ENCODE peak calls at places on chromosomes 7 and 10, in five cellular contexts. R is fibroblast of lung, X is colonic mucosa, Y is endodermal cell, A is neural progenitor cell. N is an unnamed sample.

GRCh38 chr7:92633211-92633906 is 43.2 kb upstream of the FAM133B start:
- DNase-seq in R (peak; percentile 98), X (peak; percentile 56), Y (no peak), A (no peak), N (peak; percentile 99)

GRCh38 chr10:93542358-93542791 is 24.1 kb upstream of the FFAR4 start:
- DNase-seq in R (peak; percentile 20), X (peak; percentile 86), Y (no peak), A (peak; percentile 13), N (no peak)

GRCh38 chr7:108094933-108095710 is 35.0 kb downstream of the LAMB4 start:
- DNase-seq in R (peak; percentile 96), X (peak; percentile 77), Y (no peak), A (no peak), N (peak; percentile 96)

GRCh38 chr7:123622660-123623386 is 21.2 kb downstream of the ASB15 start:
- DNase-seq in R (no peak), X (peak; percentile 19), Y (no peak), A (no peak), N (no peak)

GRCh38 chr10:47268696-47269095 is 31.3 kb upstream of the GDF10 start:
- DNase-seq in R (no peak), X (no peak), Y (peak; percentile 41), A (no peak), N (no peak)

GRCh38 chr7:88169717-88170320 is 50.0 kb downstream of the SRI start:
- DNase-seq in R (no peak), X (no peak), Y (no peak), A (peak; percentile 5), N (peak; percentile 0)

GRCh38 chr7:51369746-51370145 is 53.1 kb upstream of the COBL start:
- DNase-seq in R (no peak), X (peak; percentile 42), Y (peak; percentile 62), A (peak; percentile 56), N (no peak)

GRCh38 chr10:31317652-31318381 is 1.2 kb upstream of the ZEB1 start:
- DNase-seq in R (no peak), X (no peak), Y (no peak), A (peak; percentile 32), N (no peak)

GRCh38 chr7:80066646-80067045 is 68.0 kb upstream of the GNAI1 start:
- DNase-seq in R (no peak), X (no peak), Y (no peak), A (no peak), N (no peak)

GRCh38 chr10:128337860-128338378 is 211.7 kb upstream of the MKI67 start:
- DNase-seq in R (no peak), X (no peak), Y (no peak), A (no peak), N (no peak)

GRCh38 chr10:60643874-60644273 is 134.4 kb upstream of the CDK1 start:
- DNase-seq in R (peak; percentile 63), X (no peak), Y (no peak), A (no peak), N (peak; percentile 59)

GRCh38 chr7:77995717-77996116 is 197.1 kb downstream of the PHTF2 start:
- DNase-seq in R (no peak), X (no peak), Y (peak; percentile 83), A (peak; percentile 55), N (no peak)

GRCh38 chr10:17873946-17874345 is 64.8 kb downstream of the MRC1 start:
- DNase-seq in R (no peak), X (no peak), Y (no peak), A (no peak), N (no peak)

GRCh38 chr10:44470779-44471178 is 85.9 kb upstream of the CXCL12 start:
- DNase-seq in R (no peak), X (no peak), Y (no peak), A (no peak), N (peak; percentile 19)

GRCh38 chr10:133158756-133159610 is 1.0 kb upstream of the KNDC1 start:
- DNase-seq in R (no peak), X (no peak), Y (peak; percentile 85), A (peak; percentile 57), N (no peak)

GRCh38 chr7:34835901-34836300 is 177.9 kb downstream of the NPSR1 start:
- DNase-seq in R (no peak), X (no peak), Y (no peak), A (no peak), N (no peak)

GRCh38 chr7:139242741-139243281 is 11.8 kb downstream of the UBN2 start:
- DNase-seq in R (peak; percentile 71), X (no peak), Y (no peak), A (no peak), N (peak; percentile 51)

GRCh38 chr10:13795653-13796555 is 209.1 kb downstream of the PRPF18 start:
- DNase-seq in R (no peak), X (no peak), Y (no peak), A (no peak), N (no peak)

GRCh38 chr7:38147005-38147404 is 31.0 kb upstream of the STARD3NL start:
- DNase-seq in R (no peak), X (no peak), Y (no peak), A (no peak), N (no peak)

GRCh38 chr7:146683439-146683838 is 566.8 kb downstream of the CNTNAP2 start:
- DNase-seq in R (peak; percentile 16), X (no peak), Y (no peak), A (no peak), N (peak; percentile 6)

GRCh38 chr7:82264752-82265305 is 178.7 kb downstream of the CACNA2D1 start:
- DNase-seq in R (no peak), X (no peak), Y (no peak), A (no peak), N (no peak)

GRCh38 chr7:7595451-7595850 is 28.8 kb downstream of the MIOS start:
- DNase-seq in R (peak; percentile 7), X (no peak), Y (no peak), A (no peak), N (peak; percentile 3)

GRCh38 chr10:72740526-72740925 is 48.6 kb downstream of the MCU start:
- DNase-seq in R (peak; percentile 72), X (peak; percentile 32), Y (peak; percentile 53), A (peak; percentile 20), N (peak; percentile 64)

GRCh38 chr7:2048531-2048930 is 184.2 kb downstream of the MAD1L1 start:
- DNase-seq in R (no peak), X (no peak), Y (no peak), A (no peak), N (no peak)

GRCh38 chr7:2157473-2158279 is 75.1 kb downstream of the MAD1L1 start:
- DNase-seq in R (peak; percentile 98), X (peak; percentile 50), Y (no peak), A (peak; percentile 26), N (peak; percentile 98)

GRCh38 chr7:22338875-22339274 is 18.1 kb downstream of the RAPGEF5 start:
- DNase-seq in R (no peak), X (no peak), Y (no peak), A (no peak), N (no peak)

GRCh38 chr7:138186951-138187351 is 110.7 kb downstream of the AKR1D1 start:
- DNase-seq in R (peak; percentile 87), X (no peak), Y (no peak), A (peak; percentile 84), N (peak; percentile 87)

GRCh38 chr10:123139521-123140163 is 3.9 kb downstream of the HMX3 start:
- DNase-seq in R (no peak), X (peak; percentile 47), Y (peak; percentile 82), A (peak; percentile 92), N (no peak)

GRCh38 chr10:71767420-71768035 is 5.8 kb downstream of the VSIR start:
- DNase-seq in R (peak; percentile 42), X (peak; percentile 53), Y (no peak), A (no peak), N (no peak)

GRCh38 chr10:16828731-16829175 is 11.5 kb upstream of the RSU1 start:
- DNase-seq in R (peak; percentile 85), X (no peak), Y (no peak), A (no peak), N (peak; percentile 86)

GRCh38 chr7:142338633-142339501 is 81.0 kb upstream of the PRSS58 start:
- DNase-seq in R (no peak), X (no peak), Y (peak; percentile 95), A (peak; percentile 61), N (no peak)

GRCh38 chr7:70497793-70498192 is 634.2 kb upstream of the GALNT17 start:
- DNase-seq in R (no peak), X (no peak), Y (no peak), A (no peak), N (no peak)
- H3K36me3 ChIP-seq in R (no peaks in the 10 kb centered on the region), X (no peaks in the 10 kb centered on the region), Y (no peaks in the 10 kb centered on the region), A (no peaks in the 10 kb centered on the region), N (no peaks in the 10 kb centered on the region)

DNA sequence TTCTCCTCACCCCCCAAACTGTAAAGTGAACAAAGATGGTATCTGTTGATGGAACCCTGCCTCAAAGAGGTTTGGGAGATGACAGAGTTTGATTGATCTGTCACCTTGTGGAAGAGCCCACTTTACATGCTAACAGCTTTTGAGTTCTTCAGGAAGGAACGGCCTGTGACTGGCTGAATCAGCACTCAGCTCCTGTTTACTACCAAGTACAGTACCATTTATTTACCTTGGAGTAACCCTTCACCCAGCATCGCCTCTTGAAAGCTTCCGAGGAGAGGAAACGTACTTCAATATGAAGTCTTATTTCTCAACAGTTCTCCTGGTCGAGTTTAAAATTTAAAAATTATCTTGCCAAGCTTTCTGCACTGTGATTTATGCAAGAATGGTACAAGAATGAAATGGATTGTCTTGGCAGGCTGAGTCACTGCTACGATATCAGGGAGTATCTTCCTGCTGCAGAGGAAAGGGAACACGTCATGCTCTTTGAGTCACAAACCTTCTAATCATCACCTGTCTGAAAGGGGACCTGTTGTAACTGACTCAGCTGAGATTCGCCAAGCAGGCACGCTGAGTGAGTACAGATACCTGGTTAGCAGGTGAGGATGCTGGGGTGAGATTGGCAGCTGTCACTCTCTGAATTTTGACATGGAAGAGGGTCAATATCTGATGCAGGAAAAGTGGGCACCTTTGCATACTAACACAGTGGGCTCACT is 30.1 kb downstream of the KLF6 start:
- DNase-seq in R (peak; percentile 98), X (no peak), Y (peak; percentile 39), A (no peak), N (peak; percentile 98)
- H3K9ac ChIP-seq in R (no peak overlapping the region), X (no peak overlapping the region), Y (no peak overlapping the region), A (no peak overlapping the region), N (peak overlapping the region; percentile 30)

DNA sequence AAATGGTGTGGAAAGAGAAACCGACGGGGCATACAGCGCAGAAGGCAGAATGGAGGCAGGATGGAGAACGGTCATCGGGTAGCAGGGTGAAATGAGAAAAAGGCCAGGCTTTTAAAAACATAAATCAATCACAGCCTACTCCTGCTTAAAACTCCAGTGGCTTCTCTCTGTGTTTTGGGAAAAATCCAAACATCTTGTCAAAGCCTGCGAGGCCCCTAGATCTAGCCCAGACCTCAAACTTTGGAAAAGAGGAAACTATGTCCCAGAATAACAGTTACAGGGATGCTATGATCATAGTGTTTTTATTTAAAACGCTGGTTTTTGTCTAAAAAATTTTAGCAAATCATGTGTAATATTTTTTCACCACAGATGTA is 41.1 kb downstream of the PPP1R3C start:
- DNase-seq in R (no peak), X (no peak), Y (no peak), A (no peak), N (no peak)
- H3K4me1 ChIP-seq in R (peaks cover 50% of the 10 kb centered on the region), X (peaks cover 12% of the 10 kb centered on the region), Y (peaks cover 2% of the 10 kb centered on the region), A (no peaks in the 10 kb centered on the region), N (peaks cover 49% of the 10 kb centered on the region)

GRCh38 chr7:135190703-135191102 is 20.2 kb upstream of the CYREN start:
- DNase-seq in R (no peak), X (no peak), Y (no peak), A (no peak), N (no peak)

GRCh38 chr7:135188298-135188984 is 17.9 kb upstream of the CYREN start:
- DNase-seq in R (no peak), X (no peak), Y (no peak), A (no peak), N (no peak)

GRCh38 chr7:135192914-135193536 is 18.3 kb downstream of the WDR91 start:
- DNase-seq in R (no peak), X (no peak), Y (no peak), A (no peak), N (no peak)

GRCh38 chr7:135189221-135189662 is 18.7 kb upstream of the CYREN start:
- DNase-seq in R (no peak), X (no peak), Y (no peak), A (no peak), N (no peak)

GRCh38 chr7:135189961-135190360 is 19.5 kb upstream of the CYREN start:
- DNase-seq in R (no peak), X (no peak), Y (no peak), A (no peak), N (no peak)
- H3K36me3 ChIP-seq in R (peaks cover 15% of the 10 kb centered on the region), X (no peaks in the 10 kb centered on the region), Y (peaks cover 22% of the 10 kb centered on the region), A (no peaks in the 10 kb centered on the region), N (peaks cover 10% of the 10 kb centered on the region)